ENCODE peak calls at places on chromosome 4, in six cellular contexts. A is activated CD4-positive, alpha-beta T cell treated with anti-CD3 and anti-CD28 coated beads, Interleukin-2, amount 50 U/mL, for 48 hours; R is hypothalamus; D is T-helper 1 cell; K is stimulated activated CD4-positive, alpha-beta T cell treated with anti-CD3 and anti-CD28 coated beads, Interleukin-1b, Interleukin-23, amount 100 ng/mL, for 24 hours; P is endothelial cell. F is an unnamed sample.

GRCh38 chr4:109847896-109848442 is at the start of gene LRIT3:
- DNase-seq in A (no peak), R (no peak), D (no peak), K (no peak), P (no peak), F (no peak)

GRCh38 chr4:184851200-184851541 is 25.4 kb upstream of the ACSL1 start:
- DNase-seq in A (no peak), R (no peak), D (no peak), K (no peak), P (no peak), F (no peak)

GRCh38 chr4:168569909-168570276 is 73.0 kb downstream of the PALLD start:
- DNase-seq in A (no peak), R (no peak), D (no peak), K (no peak), P (no peak), F (no peak)

GRCh38 chr4:21002976-21003375 is 302.7 kb downstream of the PACRGL start:
- DNase-seq in A (no peak), R (no peak), D (no peak), K (no peak), P (no peak), F (no peak)

GRCh38 chr4:113509851-113510250 is 251.7 kb downstream of the CAMK2D start:
- DNase-seq in A (no peak), R (no peak), D (no peak), K (no peak), P (no peak), F (no peak)

GRCh38 chr4:167359711-167360110 is 125.4 kb upstream of the SPOCK3 start:
- DNase-seq in A (no peak), R (no peak), D (no peak), K (no peak), P (no peak), F (no peak)

GRCh38 chr4:123856689-123857545 is 460.3 kb downstream of the SPRY1 start:
- DNase-seq in A (no peak), R (no peak), D (no peak), K (no peak), P (peak), F (no peak)

GRCh38 chr4:139851133-139851532 is 185.5 kb downstream of the MGST2 start:
- DNase-seq in A (no peak), R (no peak), D (no peak), K (no peak), P (no peak), F (no peak)

GRCh38 chr4:165517216-165517615 is 138.4 kb downstream of the CPE start:
- DNase-seq in A (no peak), R (no peak), D (no peak), K (no peak), P (no peak), F (no peak)

GRCh38 chr4:53015681-53016080 is 153.6 kb downstream of the RASL11B start:
- DNase-seq in A (peak), R (no peak), D (no peak), K (no peak), P (peak), F (no peak)

GRCh38 chr4:23717528-23718248 is 172.2 kb downstream of the PPARGC1A start:
- DNase-seq in A (no peak), R (no peak), D (no peak), K (no peak), P (peak), F (peak)

GRCh38 chr4:3021127-3021526 is 53.2 kb downstream of the HTT-AS start:
- DNase-seq in A (no peak), R (no peak), D (no peak), K (no peak), P (no peak), F (no peak)

GRCh38 chr4:168514249-168514852 is 17.5 kb downstream of the PALLD start:
- DNase-seq in A (no peak), R (no peak), D (no peak), K (no peak), P (no peak), F (peak)

GRCh38 chr4:75800972-75801371 is 76.6 kb downstream of the USO1 start:
- DNase-seq in A (no peak), R (no peak), D (no peak), K (no peak), P (no peak), F (no peak)

GRCh38 chr4:146124023-146124680 is 51.4 kb upstream of the LSM6 start:
- DNase-seq in A (peak), R (no peak), D (no peak), K (no peak), P (no peak), F (no peak)

GRCh38 chr4:175443547-175443946 is 368.5 kb downstream of the GPM6A start:
- DNase-seq in A (no peak), R (no peak), D (no peak), K (no peak), P (no peak), F (no peak)

GRCh38 chr4:74934822-74935326 is 2.0 kb downstream of the PARM1 start:
- DNase-seq in A (no peak), R (no peak), D (no peak), K (no peak), P (no peak), F (no peak)

GRCh38 chr4:2790583-2791517 is 2.0 kb upstream of the SH3BP2 start:
- DNase-seq in A (no peak), R (no peak), D (no peak), K (no peak), P (peak), F (no peak)

F was measured in T47D.